ENCODE peak calls at places on chromosomes 7 and 10, in nine cellular contexts. O is AG04450; I is IMR-90; Y is GM23248; L is CD8-positive, alpha-beta memory T cell; Q is uterus; A is CD8-positive, alpha-beta T cell; J is psoas muscle; V is CD4-positive, alpha-beta T cell. E is an unnamed sample.

GRCh38 chr7:19508821-19509220 is 200.0 kb downstream of the POLR1F start:
- DNase-seq in O (no peak), I (no peak), Y (no peak), L (no peak), Q (no peak), A (no peak), J (no peak), V (no peak), E (no peak)

GRCh38 chr10:95335933-95336699 is 45.3 kb upstream of the PDLIM1 start:
- DNase-seq in O (no peak), I (no peak), Y (no peak), L (no peak), Q (no peak), A (no peak), J (no peak), V (no peak), E (no peak)

GRCh38 chr10:133264455-133264854 is 12.2 kb downstream of the ADAM8 start:
- DNase-seq in O (no peak), I (no peak), Y (no peak), L (peak; percentile 74), Q (no peak), A (peak; percentile 56), J (no peak), V (peak; percentile 62), E (no peak)

GRCh38 chr7:2362385-2363088 is 7.9 kb downstream of the EIF3B start:
- DNase-seq in O (no peak), I (no peak), Y (no peak), L (no peak), Q (no peak), A (no peak), J (peak; percentile 28), V (no peak), E (no peak)

GRCh38 chr10:92238586-92239098 is 52.2 kb downstream of the CPEB3 start:
- DNase-seq in O (no peak), I (peak; percentile 43), Y (peak; percentile 92), L (no peak), Q (peak; percentile 50), A (no peak), J (peak; percentile 80), V (no peak), E (peak; percentile 75)

GRCh38 chr7:90213521-90213920 is 2.0 kb downstream of the STEAP2 start:
- DNase-seq in O (no peak), I (no peak), Y (no peak), L (no peak), Q (no peak), A (no peak), J (no peak), V (no peak), E (peak; percentile 44)

GRCh38 chr7:136877509-136877908 is 9.1 kb downstream of the CHRM2 start:
- DNase-seq in O (no peak), I (peak; percentile 50), Y (peak; percentile 10), L (no peak), Q (no peak), A (no peak), J (no peak), V (no peak), E (no peak)

GRCh38 chr10:74165530-74165901 is 14.5 kb downstream of the ADK start:
- DNase-seq in O (no peak), I (peak; percentile 39), Y (peak; percentile 23), L (no peak), Q (no peak), A (no peak), J (no peak), V (no peak), E (no peak)

GRCh38 chr10:99443483-99443882 is 13.1 kb upstream of the GOT1 start:
- DNase-seq in O (no peak), I (no peak), Y (no peak), L (no peak), Q (no peak), A (no peak), J (no peak), V (no peak), E (no peak)

GRCh38 chr7:69211739-69212138 is 386.5 kb upstream of the AUTS2 start:
- DNase-seq in O (no peak), I (no peak), Y (no peak), L (no peak), Q (no peak), A (no peak), J (no peak), V (no peak), E (no peak)

GRCh38 chr7:94823952-94824351 is 83.4 kb upstream of the PPP1R9A start:
- DNase-seq in O (no peak), I (peak; percentile 1), Y (peak; percentile 26), L (no peak), Q (no peak), A (no peak), J (no peak), V (no peak), E (no peak)

GRCh38 chr10:77504870-77505257 is 132.7 kb downstream of the KCNMA1 start:
- DNase-seq in O (no peak), I (peak; percentile 56), Y (peak; percentile 72), L (no peak), Q (no peak), A (no peak), J (no peak), V (no peak), E (no peak)

GRCh38 chr10:106175760-106176377 is 988.6 kb downstream of the SORCS1 start:
- DNase-seq in O (no peak), I (no peak), Y (peak; percentile 44), L (no peak), Q (no peak), A (no peak), J (no peak), V (no peak), E (no peak)

GRCh38 chr10:125025341-125025740 is 83.4 kb downstream of the ZRANB1 start:
- DNase-seq in O (peak; percentile 15), I (peak; percentile 69), Y (no peak), L (no peak), Q (no peak), A (no peak), J (no peak), V (no peak), E (no peak)

GRCh38 chr7:129886184-129886817 is 66.5 kb downstream of the UBE2H start:
- DNase-seq in O (no peak), I (no peak), Y (no peak), L (no peak), Q (no peak), A (no peak), J (no peak), V (no peak), E (no peak)

GRCh38 chr7:129887865-129888264 is 64.9 kb downstream of the UBE2H start:
- DNase-seq in O (no peak), I (no peak), Y (no peak), L (no peak), Q (no peak), A (no peak), J (no peak), V (no peak), E (no peak)

GRCh38 chr7:129886818-129887186 is 66.0 kb downstream of the UBE2H start:
- DNase-seq in O (no peak), I (no peak), Y (no peak), L (no peak), Q (no peak), A (no peak), J (no peak), V (no peak), E (no peak)

GRCh38 chr7:129890090-129890489 is 62.7 kb downstream of the UBE2H start:
- DNase-seq in O (no peak), I (no peak), Y (no peak), L (no peak), Q (no peak), A (no peak), J (no peak), V (no peak), E (no peak)

GRCh38 chr7:129889133-129889854 is 63.5 kb downstream of the UBE2H start:
- DNase-seq in O (no peak), I (peak; percentile 17), Y (no peak), L (no peak), Q (no peak), A (no peak), J (no peak), V (no peak), E (no peak)
- H3K27ac ChIP-seq in O (no peak overlapping the region), I (no peak overlapping the region), Y (no peak overlapping the region), L (no peak overlapping the region), Q (peak overlapping the region; percentile 14), A (no peak overlapping the region), J (peak overlapping the region; percentile 25), V (no peak overlapping the region), E (no peak overlapping the region)

GRCh38 chr7:102860351-102860811 is 52.4 kb upstream of the LRRC17 start:
- DNase-seq in O (peak; percentile 93), I (peak; percentile 98), Y (peak; percentile 86), L (no peak), Q (no peak), A (no peak), J (no peak), V (no peak), E (no peak)
- H3K27ac ChIP-seq in O (peak overlapping the region; percentile 69), I (no peak overlapping the region), Y (no peak overlapping the region), L (no peak overlapping the region), Q (no peak overlapping the region), A (no peak overlapping the region), J (no peak overlapping the region), V (no peak overlapping the region), E (no peak overlapping the region)

GRCh38 chr10:61620511-61620910 is 42.2 kb upstream of the CABCOCO1 start:
- DNase-seq in O (no peak), I (no peak), Y (no peak), L (no peak), Q (no peak), A (no peak), J (no peak), V (no peak), E (no peak)

GRCh38 chr10:61626209-61626608 is 36.5 kb upstream of the CABCOCO1 start:
- DNase-seq in O (no peak), I (no peak), Y (no peak), L (no peak), Q (no peak), A (no peak), J (no peak), V (no peak), E (no peak)

GRCh38 chr10:61627266-61627665 is 35.5 kb upstream of the CABCOCO1 start:
- DNase-seq in O (no peak), I (peak; percentile 49), Y (peak; percentile 60), L (no peak), Q (no peak), A (no peak), J (no peak), V (no peak), E (no peak)

GRCh38 chr10:61621538-61622150 is 41.1 kb upstream of the CABCOCO1 start:
- DNase-seq in O (no peak), I (no peak), Y (no peak), L (no peak), Q (no peak), A (no peak), J (no peak), V (no peak), E (no peak)

GRCh38 chr10:61623101-61623500 is 39.6 kb upstream of the CABCOCO1 start:
- DNase-seq in O (no peak), I (no peak), Y (no peak), L (no peak), Q (no peak), A (no peak), J (no peak), V (no peak), E (no peak)
- H3K27ac ChIP-seq in O (no peak overlapping the region), I (peak overlapping the region; percentile 56), Y (no peak overlapping the region), L (no peak overlapping the region), Q (no peak overlapping the region), A (no peak overlapping the region), J (no peak overlapping the region), V (no peak overlapping the region), E (no peak overlapping the region)

DNA sequence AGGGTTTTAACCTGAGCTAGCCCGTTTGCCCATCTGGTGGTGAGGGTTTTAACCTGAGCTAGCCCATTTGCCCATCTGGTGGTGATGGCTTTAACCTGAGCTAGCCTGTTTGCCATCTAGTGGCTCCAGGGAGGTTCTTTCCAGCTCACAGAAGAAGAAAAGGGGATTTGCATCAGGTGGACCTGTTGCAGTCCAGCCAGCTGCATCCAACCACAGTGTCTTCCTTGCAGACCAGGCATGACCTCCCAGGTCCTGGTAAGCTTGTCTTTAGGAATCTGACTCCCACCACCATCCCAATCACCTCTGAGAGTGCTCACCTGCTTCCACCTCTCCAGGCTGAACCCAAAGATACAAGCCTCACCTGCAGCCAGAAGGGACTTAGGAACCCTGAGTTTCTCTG is 62.4 kb upstream of the EMX2 start:
- DNase-seq in O (no peak), I (no peak), Y (no peak), L (no peak), Q (no peak), A (no peak), J (no peak), V (no peak), E (no peak)
- H3K27ac ChIP-seq in O (no peak overlapping the region), I (no peak overlapping the region), Y (no peak overlapping the region), L (no peak overlapping the region), Q (no peak overlapping the region), A (no peak overlapping the region), J (no peak overlapping the region), V (no peak overlapping the region), E (no peak overlapping the region)

E was measured in prostate gland.